ENCODE peak calls at places on chromosomes 5 and 9, in six cellular contexts. T is PC-9; V is hepatocyte; J is CD8-positive, alpha-beta T cell; M is heart left ventricle; Q is mucosa of descending colon. Y is an unnamed sample. For H3K4me1 and H3K9me3, the result is how much of the 10 kb centered on the place peaks cover.

GRCh38 chr5:55521903-55522302 is 12.9 kb downstream of the PLPP1 start:
- DNase-seq in J (no peak), Q (no peak), T (no peak), M (no peak), V (peak), Y (no peak)

GRCh38 chr5:176524987-176525386 is 12.2 kb downstream of the RNF44 start:
- DNase-seq in Q (no peak), T (no peak), M (no peak), V (no peak), J (no peak), Y (no peak)

GRCh38 chr5:13348568-13348967 is 595.9 kb downstream of the DNAH5 start:
- DNase-seq in V (no peak), M (no peak), J (no peak), Q (no peak), T (no peak), Y (no peak)

GRCh38 chr9:84170521-84171141 is 169.9 kb downstream of the SLC28A3 start:
- DNase-seq in T (peak), M (peak), J (no peak), Q (peak), V (peak), Y (peak)

GRCh38 chr5:154575869-154576806 is 98.1 kb upstream of the HAND1 start:
- DNase-seq in Q (no peak), M (no peak), T (no peak), V (no peak), J (no peak), Y (peak)

GRCh38 chr9:14304242-14304641 is 9.7 kb downstream of the NFIB start:
- DNase-seq in T (no peak), J (no peak), M (no peak), Q (no peak), V (no peak), Y (no peak)

GRCh38 chr9:132584616-132585560 is 2.5 kb downstream of the BARHL1 start:
- DNase-seq in V (no peak), T (no peak), Q (no peak), M (no peak), J (no peak), Y (no peak)

GRCh38 chr9:12935714-12936113 is 160.9 kb downstream of the LURAP1L start:
- DNase-seq in T (no peak), V (no peak), J (no peak), M (no peak), Q (no peak), Y (no peak)

GRCh38 chr9:34610434-34611206 is 1.3 kb downstream of the RPP25L start:
- DNase-seq in V (no peak), M (peak), J (no peak), T (no peak), Q (no peak), Y (no peak)

GRCh38 chr9:96136992-96137665 is 164.8 kb downstream of the HSD17B3 start:
- DNase-seq in M (no peak), J (no peak), Q (peak), V (peak), T (peak), Y (no peak)

GRCh38 chr5:174571662-174572397 is 152.6 kb upstream of the MSX2 start:
- DNase-seq in T (peak), J (no peak), V (peak), Q (peak), M (peak), Y (peak)

GRCh38 chr9:26893030-26893676 is 551 bp upstream of the CAAP1 start:
- DNase-seq in M (no peak), T (no peak), V (no peak), Q (no peak), J (no peak), Y (no peak)

GRCh38 chr9:78866228-78867132 is 569.6 kb downstream of the PSAT1 start:
- DNase-seq in M (no peak), Q (no peak), V (peak), J (no peak), T (peak), Y (no peak)

GRCh38 chr5:74722271-74722670 is 37.2 kb downstream of the HEXB start:
- DNase-seq in Q (no peak), M (no peak), T (no peak), J (no peak), V (no peak), Y (no peak)

GRCh38 chr9:124780060-124780756 is 3.3 kb downstream of the OLFML2A start:
- DNase-seq in T (no peak), M (peak), V (no peak), J (no peak), Q (no peak), Y (no peak)

GRCh38 chr5:77743181-77743580 is 33.0 kb downstream of the TBCA start:
- DNase-seq in Q (no peak), M (no peak), J (no peak), V (no peak), T (no peak), Y (no peak)

GRCh38 chr9:77218612-77219011 is 41.3 kb downstream of the VPS13A start:
- DNase-seq in T (no peak), V (no peak), M (no peak), J (no peak), Q (no peak), Y (no peak)

GRCh38 chr5:34012791-34013190 is 4.9 kb upstream of the AMACR start:
- DNase-seq in M (no peak), J (no peak), Q (no peak), V (no peak), T (no peak), Y (no peak)

GRCh38 chr9:97991818-97992217 is 8.7 kb downstream of the ANP32B start:
- DNase-seq in Q (no peak), M (no peak), J (no peak), T (no peak), V (no peak), Y (no peak)

GRCh38 chr5:59786271-59786805 is 107.2 kb downstream of the PDE4D start:
- DNase-seq in M (no peak), T (peak), J (no peak), V (peak), Q (no peak), Y (no peak)

GRCh38 chr5:168299372-168299771 is 7.9 kb downstream of the WWC1 start:
- DNase-seq in Q (no peak), J (no peak), V (no peak), M (no peak), T (no peak), Y (no peak)

GRCh38 chr9:116658265-116658664 is 28.8 kb upstream of the TRIM32 start:
- DNase-seq in V (no peak), T (no peak), M (no peak), Q (no peak), J (no peak), Y (no peak)

GRCh38 chr9:92342825-92343488 is 17.2 kb downstream of the CENPP start:
- DNase-seq in M (no peak), V (no peak), Q (no peak), T (no peak), J (no peak), Y (no peak)

GRCh38 chr5:142600611-142601360 is 85.1 kb downstream of the FGF1 start:
- DNase-seq in M (peak), T (no peak), J (no peak), V (peak), Q (no peak), Y (no peak)

GRCh38 chr9:133210202-133210532 is 1.1 kb upstream of the OBP2B start:
- DNase-seq in J (no peak), Q (no peak), V (no peak), M (no peak), T (no peak), Y (no peak)

GRCh38 chr5:6253846-6254245 is 124.5 kb downstream of the MED10 start:
- DNase-seq in T (no peak), M (no peak), Q (no peak), J (no peak), V (no peak), Y (no peak)

GRCh38 chr9:131578778-131579504 is 33.6 kb downstream of the PRRT1B start:
- DNase-seq in V (no peak), J (peak), Q (no peak), M (no peak), T (no peak), Y (no peak)

GRCh38 chr5:164748861-164749260 is 1243.4 kb downstream of the MAT2B start:
- DNase-seq in Q (no peak), V (no peak), T (no peak), M (no peak), J (no peak), Y (no peak)
- H3K4me1 ChIP-seq in Q (under half), V (under half), T (under half), M (under half), J (under half), Y (under half)

GRCh38 chr9:120531683-120532300 is 48.2 kb downstream of the CDK5RAP2 start:
- DNase-seq in M (no peak), Q (no peak), V (peak), J (no peak), T (peak), Y (peak)
- H3K9me3 ChIP-seq in M (under half), Q (under half), V (under half), J (under half), T (under half), Y (under half)

GRCh38 chr9:82325907-82326306 is 337.3 kb downstream of the SPATA31D1 start:
- DNase-seq in M (no peak), V (no peak), T (no peak), Q (no peak), J (no peak), Y (no peak)
- TF ChIP-seq CTCF in M (no peak), V (no peak), T (no peak), Q (no peak), J (no peak), Y (no peak)

DNA sequence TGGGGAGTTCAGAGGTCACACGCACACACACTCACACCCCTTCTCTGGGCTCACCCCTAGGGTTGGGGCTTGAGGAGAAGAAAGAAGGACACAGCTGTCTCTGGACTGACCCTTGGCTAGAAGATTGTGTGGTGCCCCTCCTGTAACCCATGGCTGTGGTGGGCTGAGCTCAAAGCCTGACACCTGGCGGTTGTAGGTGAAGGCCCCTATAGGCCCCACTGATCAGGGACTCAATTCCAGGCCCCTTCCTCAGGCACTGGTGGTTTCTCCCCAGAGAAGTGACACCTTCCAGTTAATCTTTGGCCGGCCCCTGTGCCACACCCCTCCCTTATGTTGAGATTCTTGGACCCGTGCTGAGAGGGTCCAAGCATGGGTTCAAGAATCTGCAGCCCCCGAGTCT is 35.2 kb upstream of the CRB2 start:
- DNase-seq in T (no peak), Q (no peak), V (no peak), M (no peak), J (no peak), Y (no peak)
- H3K4me1 ChIP-seq in T (under half), Q (under half), V (under half), M (under half), J (under half), Y (under half)

GRCh38 chr5:1504617-1505016 is 19.1 kb downstream of the LPCAT1 start:
- DNase-seq in J (no peak), Q (no peak), T (no peak), V (no peak), M (no peak), Y (no peak)

GRCh38 chr5:1502046-1502736 is 21.6 kb downstream of the LPCAT1 start:
- DNase-seq in M (no peak), J (peak), V (no peak), Q (peak), T (no peak), Y (no peak)

GRCh38 chr5:1504244-1504595 is 19.5 kb downstream of the LPCAT1 start:
- DNase-seq in V (no peak), T (no peak), M (no peak), J (no peak), Q (no peak), Y (no peak)

GRCh38 chr5:1502737-1503120 is 21.0 kb downstream of the LPCAT1 start:
- DNase-seq in M (no peak), V (no peak), Q (no peak), J (no peak), T (no peak), Y (no peak)

GRCh38 chr5:1503301-1504243 is 20.2 kb downstream of the LPCAT1 start:
- DNase-seq in J (no peak), V (no peak), Q (no peak), T (no peak), M (peak), Y (no peak)
- H3K9me3 ChIP-seq in J (under half), V (under half), Q (under half), T (under half), M (under half), Y (under half)

GRCh38 chr5:50867140-50867539 is 200.7 kb downstream of the PARP8 start:
- DNase-seq in Q (no peak), V (no peak), M (no peak), T (no peak), J (no peak), Y (no peak)
- TF ChIP-seq CTCF in Q (no peak), V (no peak), M (no peak), T (no peak), J (no peak), Y (no peak)

DNA sequence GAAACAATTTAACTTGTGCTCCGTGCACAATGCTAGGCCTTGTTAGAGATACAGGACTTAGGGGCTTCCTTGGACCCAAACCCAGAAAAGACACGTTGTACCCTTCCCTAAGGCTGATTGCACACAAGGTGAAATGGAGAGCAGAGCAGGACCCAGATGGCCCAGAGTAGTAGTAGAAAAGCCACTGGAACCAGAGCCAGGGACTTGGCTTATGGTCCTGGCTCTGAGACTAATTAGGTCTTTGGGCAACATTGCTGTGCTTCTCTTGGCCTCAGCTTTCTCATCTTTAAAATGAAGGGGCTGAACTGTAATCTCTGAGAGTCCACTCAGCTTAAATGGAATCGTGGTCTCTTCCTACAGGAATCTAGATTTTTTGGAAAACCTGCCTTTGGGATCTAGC is 42.3 kb downstream of the EBF1 start:
- DNase-seq in T (no peak), M (no peak), J (no peak), Q (no peak), V (no peak), Y (no peak)
- H3K4me1 ChIP-seq in T (under half), M (half or more), J (under half), Q (under half), V (under half), Y (under half)

DNA sequence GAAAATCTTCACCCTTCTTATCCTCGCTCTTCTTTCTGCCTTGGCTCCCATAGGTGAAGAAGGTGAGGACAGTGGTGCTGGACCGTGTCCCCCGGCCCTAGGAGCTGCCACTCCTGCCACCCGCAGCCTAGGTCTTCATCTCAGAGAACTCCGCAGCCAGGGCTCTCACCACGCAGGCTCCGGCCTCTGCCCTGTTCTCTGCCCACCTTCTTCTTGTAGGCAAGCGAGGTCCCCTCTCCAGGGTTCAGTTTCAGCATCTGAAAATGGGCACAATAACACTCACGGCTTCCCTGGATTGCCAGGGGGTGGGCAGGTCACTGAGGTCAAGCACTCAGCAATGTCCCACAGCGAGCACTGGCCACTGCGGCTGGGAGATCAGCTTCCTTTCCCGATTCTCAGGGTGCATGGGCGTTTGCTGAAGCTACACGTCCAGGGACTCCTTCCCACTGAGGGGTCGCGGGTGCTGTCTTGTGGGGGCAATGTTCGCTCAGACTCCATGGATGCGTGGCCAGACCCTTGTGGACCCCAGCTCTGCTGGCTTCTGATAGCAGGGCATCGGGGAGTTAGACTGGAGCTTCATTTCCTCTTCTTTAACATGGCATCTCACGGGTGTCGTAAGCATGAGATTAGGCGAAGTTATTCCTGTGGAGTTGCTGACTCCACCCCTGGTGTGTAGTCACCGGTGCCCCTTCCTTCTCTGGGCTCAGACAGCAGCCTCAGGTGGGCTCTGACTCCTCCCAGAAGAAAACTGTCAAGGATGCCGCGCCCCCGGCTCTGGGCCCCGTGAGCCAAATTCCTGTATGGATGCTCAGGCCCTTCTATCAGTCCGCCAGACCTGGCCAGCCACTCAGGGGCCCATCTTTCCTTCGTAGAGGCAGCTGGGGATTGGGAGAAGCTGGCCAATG is 145.1 kb upstream of the IRX2 start:
- DNase-seq in J (no peak), V (no peak), Q (no peak), M (no peak), T (no peak), Y (no peak)
- H3K9me3 ChIP-seq in J (under half), V (under half), Q (under half), M (under half), T (under half), Y (under half)

GRCh38 chr9:136346157-136346481 is 17.4 kb downstream of the DNLZ start:
- DNase-seq in V (no peak), Q (no peak), T (no peak), M (no peak), J (no peak), Y (no peak)

GRCh38 chr9:136344544-136345280 is 17.4 kb downstream of the GPSM1 start:
- DNase-seq in V (no peak), J (no peak), T (no peak), Q (no peak), M (no peak), Y (no peak)

GRCh38 chr9:136343884-136344269 is 16.5 kb downstream of the GPSM1 start:
- DNase-seq in Q (no peak), J (no peak), T (no peak), M (no peak), V (no peak), Y (no peak)

GRCh38 chr9:136346927-136347465 is 16.5 kb downstream of the DNLZ start:
- DNase-seq in V (no peak), Q (no peak), T (no peak), M (no peak), J (no peak), Y (no peak)

GRCh38 chr9:136345281-136346156 is 18.0 kb downstream of the DNLZ start:
- DNase-seq in J (no peak), Q (peak), T (peak), M (peak), V (peak), Y (peak)
- TF ChIP-seq CTCF in J (no peak), Q (no peak), T (peak), M (peak), V (peak), Y (peak)

GRCh38 chr9:136372561-136373299 is 739 bp downstream of the CARD9 start:
- DNase-seq in J (no peak), T (peak), Q (peak), M (peak), V (peak), Y (peak)
- H3K4me1 ChIP-seq in J (under half), T (under half), Q (under half), M (under half), V (under half), Y (under half)